ENCODE peak calls at places on chromosomes 4 and X, in five cellular contexts. W, X, T, N and L are unnamed samples.
A peak's percentile ranks its signal among the peaks of the same experiment; 100 is the strongest.

GRCh38 chr4:185119927-185120630 is 23.0 kb upstream of the SLC25A4 start:
- DNase-seq in N (no peak), T (no peak), X (no peak), W (peak; percentile 49), L (no peak)

GRCh38 chr4:47525154-47525819 is 40.2 kb downstream of the ATP10D start:
- DNase-seq in T (peak; percentile 88), N (no peak), X (no peak), W (no peak), L (no peak)

GRCh38 chr4:119209077-119209476 is 3.4 kb upstream of the USP53 start:
- DNase-seq in X (no peak), W (peak; percentile 41), T (peak; percentile 94), N (peak; percentile 34), L (peak; percentile 24)

GRCh38 chr4:128322986-128323385 is 35.4 kb upstream of the PGRMC2 start:
- DNase-seq in X (no peak), T (peak; percentile 73), N (no peak), W (no peak), L (no peak)

GRCh38 chr4:172962564-172963353 is 205.9 kb upstream of the GALNT7 start:
- DNase-seq in N (no peak), X (no peak), W (no peak), T (peak; percentile 83), L (no peak)

GRCh38 chrX:17741123-17741511 is 3.8 kb downstream of the SCML1 start:
- DNase-seq in N (no peak), X (no peak), T (no peak), W (no peak), L (no peak)

GRCh38 chr4:10455133-10455532 is 2.1 kb downstream of the ZNF518B start:
- DNase-seq in W (no peak), X (no peak), N (no peak), T (no peak), L (no peak)

GRCh38 chr4:85565761-85566480 is 91.0 kb downstream of the ARHGAP24 start:
- DNase-seq in N (no peak), T (no peak), W (no peak), X (no peak), L (no peak)

GRCh38 chr4:142984871-142985585 is 138.9 kb upstream of the INPP4B start:
- DNase-seq in N (no peak), W (no peak), X (no peak), T (peak; percentile 5), L (no peak)

GRCh38 chr4:42710329-42710728 is 53.4 kb upstream of the ATP8A1 start:
- DNase-seq in T (no peak), W (no peak), N (no peak), X (no peak), L (no peak)

GRCh38 chr4:89509708-89510269 is 202.2 kb upstream of the GPRIN3 start:
- DNase-seq in X (no peak), N (peak; percentile 36), W (peak; percentile 34), T (peak; percentile 86), L (peak; percentile 35)

GRCh38 chr4:33494150-33494549 is 2750.2 kb downstream of the ARAP2 start:
- DNase-seq in W (no peak), N (no peak), T (peak; percentile 7), X (no peak), L (no peak)

GRCh38 chr4:51895816-51896408 is 53.0 kb downstream of the DCUN1D4 start:
- DNase-seq in W (peak; percentile 68), T (peak; percentile 48), X (peak; percentile 10), N (peak; percentile 60), L (peak; percentile 70)

GRCh38 chrX:72262077-72262476 is 15.0 kb downstream of the RPS4X start:
- DNase-seq in T (no peak), N (no peak), W (no peak), X (no peak), L (no peak)

GRCh38 chrX:63475200-63475599 is 124.1 kb upstream of the SPIN4 start:
- DNase-seq in X (no peak), N (no peak), T (no peak), W (no peak), L (no peak)

GRCh38 chr4:41709844-41710481 is 38.6 kb downstream of the PHOX2B start:
- DNase-seq in T (peak; percentile 75), X (no peak), N (no peak), W (no peak), L (no peak)

GRCh38 chr4:10384974-10385373 is 72.3 kb downstream of the ZNF518B start:
- DNase-seq in X (no peak), T (no peak), N (no peak), W (no peak), L (no peak)

GRCh38 chr4:15848191-15848842 is 70.2 kb downstream of the CD38 start:
- DNase-seq in W (no peak), X (no peak), N (no peak), T (no peak), L (no peak)

GRCh38 chrX:23373129-23373804 is 38.6 kb downstream of the PTCHD1 start:
- DNase-seq in X (no peak), T (peak; percentile 12), N (no peak), W (no peak), L (no peak)